ENCODE peak calls at places on chromosomes 13 and 19, in four cellular contexts. A is GM03348, B is heart right ventricle, X is hippocampal formation. J is an unnamed sample.

GRCh38 chr19:12994701-12995595 is at the start of gene NFIX:
- DNase-seq in A (peak), B (peak), X (no peak), J (peak)

GRCh38 chr19:50516456-50516855 is 2.7 kb upstream of the ASPDH start:
- DNase-seq in A (no peak), B (no peak), X (no peak), J (peak)

GRCh38 chr13:101512650-101513049 is 60.2 kb downstream of the ITGBL1 start:
- DNase-seq in A (peak), B (no peak), X (no peak), J (no peak)

GRCh38 chr19:45637890-45638667 is 1.1 kb downstream of the EML2 start:
- DNase-seq in A (no peak), B (no peak), X (no peak), J (no peak)

GRCh38 chr13:110973007-110973700 is 58.3 kb upstream of the ANKRD10 start:
- DNase-seq in A (no peak), B (no peak), X (no peak), J (no peak)

GRCh38 chr13:112213467-112214245 is 146.7 kb downstream of the SOX1 start:
- DNase-seq in A (no peak), B (no peak), X (no peak), J (no peak)

GRCh38 chr19:10007811-10008211 is 2.5 kb downstream of the COL5A3 start:
- DNase-seq in A (peak), B (peak), X (no peak), J (no peak)

GRCh38 chr13:35926859-35927530 is 204.2 kb downstream of the DCLK1 start:
- DNase-seq in A (no peak), B (no peak), X (no peak), J (no peak)

GRCh38 chr13:21884299-21884878 is 213.5 kb downstream of the FGF9 start:
- DNase-seq in A (peak), B (no peak), X (no peak), J (no peak)

GRCh38 chr19:31262673-31263308 is 86.4 kb downstream of the TSHZ3 start:
- DNase-seq in A (no peak), B (no peak), X (no peak), J (no peak)

GRCh38 chr19:38062959-38063786 is 156.2 kb downstream of the SIPA1L3 start:
- DNase-seq in A (no peak), B (no peak), X (no peak), J (no peak)

GRCh38 chr19:9808855-9809646 is 9.8 kb downstream of the FBXL12 start:
- DNase-seq in A (no peak), B (no peak), X (no peak), J (no peak)

GRCh38 chr19:13164370-13165090 is 14.3 kb downstream of the IER2 start:
- DNase-seq in A (peak), B (peak), X (no peak), J (peak)

GRCh38 chr13:95956589-95957148 is 96.5 kb downstream of the UGGT2 start:
- DNase-seq in A (no peak), B (no peak), X (no peak), J (no peak)

GRCh38 chr13:51070005-51070649 is 40.9 kb downstream of the C13orf42 start:
- DNase-seq in A (peak), B (peak), X (peak), J (peak)

GRCh38 chr19:5444431-5444830 is 10.8 kb upstream of the ZNRF4 start:
- DNase-seq in A (no peak), B (no peak), X (no peak), J (no peak)

GRCh38 chr13:46082324-46082723 is 22.5 kb downstream of the CPB2 start:
- DNase-seq in A (no peak), B (no peak), X (no peak), J (no peak)

GRCh38 chr13:49635599-49636433 is 7.5 kb downstream of the ARL11 start:
- DNase-seq in A (no peak), B (no peak), X (no peak), J (no peak)

GRCh38 chr13:98688373-98688772 is 64.1 kb downstream of the SLC15A1 start:
- DNase-seq in A (no peak), B (no peak), X (no peak), J (no peak)

GRCh38 chr19:2433854-2434253 is 6.5 kb upstream of the TIMM13 start:
- DNase-seq in A (no peak), B (no peak), X (no peak), J (no peak)

GRCh38 chr13:37163626-37164365 is 58.3 kb upstream of the CSNK1A1L start:
- DNase-seq in A (peak), B (no peak), X (no peak), J (no peak)

GRCh38 chr13:110137677-110138008 is 169.3 kb downstream of the COL4A1 start:
- DNase-seq in A (peak), B (peak), X (no peak), J (no peak)

GRCh38 chr19:2330632-2331284 is 2.3 kb downstream of the SPPL2B start:
- DNase-seq in A (no peak), B (no peak), X (no peak), J (no peak)